ENCODE peak calls at places on chromosomes 5 and 9, in six cellular contexts. K is A549, E is NB4, H is H1, M is HepG2, C is K562. I is an unnamed sample.

GRCh38 chr5:102540251-102540812 is 41.5 kb upstream of the SLCO6A1 start:
- DNase-seq in K (no peak), M (no peak), H (no peak), E (no peak), C (no peak), I (no peak)

GRCh38 chr9:87546704-87547103 is 49.0 kb downstream of the DAPK1 start:
- DNase-seq in M (peak), H (no peak), K (no peak), C (no peak), E (no peak), I (peak)

GRCh38 chr9:124652203-124652992 is 118.7 kb downstream of the NR6A1 start:
- DNase-seq in C (no peak), E (no peak), H (no peak), M (no peak), K (peak), I (no peak)

GRCh38 chr9:85212209-85212608 is 529.5 kb downstream of the AGTPBP1 start:
- DNase-seq in C (no peak), M (no peak), K (no peak), H (no peak), E (no peak), I (peak)

GRCh38 chr5:134509308-134510040 is 16.0 kb upstream of the JADE2 start:
- DNase-seq in H (no peak), E (peak), K (no peak), M (peak), C (no peak), I (no peak)

GRCh38 chr5:151016700-151017099 is 3.7 kb upstream of the GPX3 start:
- DNase-seq in M (peak), K (no peak), H (no peak), E (peak), C (no peak), I (no peak)

GRCh38 chr9:71984388-71985069 is 73.1 kb downstream of the C9orf85 start:
- DNase-seq in E (no peak), K (no peak), H (no peak), M (no peak), C (no peak), I (no peak)

GRCh38 chr5:59786271-59786805 is 107.2 kb downstream of the PDE4D start:
- DNase-seq in M (no peak), C (no peak), E (no peak), H (no peak), K (no peak), I (peak)

GRCh38 chr9:87959916-87960581 is 14.3 kb downstream of the CDK20 start:
- DNase-seq in M (no peak), H (no peak), C (no peak), E (no peak), K (no peak), I (no peak)

GRCh38 chr9:133763272-133764183 is 25.4 kb upstream of the SARDH start:
- DNase-seq in K (no peak), C (no peak), H (no peak), E (no peak), M (no peak), I (peak)

GRCh38 chr9:133759946-133760345 is 21.8 kb upstream of the SARDH start:
- DNase-seq in C (no peak), K (no peak), H (no peak), E (no peak), M (no peak), I (no peak)

GRCh38 chr9:133762488-133763271 is 24.5 kb upstream of the SARDH start:
- DNase-seq in M (no peak), C (no peak), E (no peak), K (no peak), H (no peak), I (no peak)

GRCh38 chr9:133760713-133761290 is 22.6 kb upstream of the SARDH start:
- DNase-seq in H (no peak), E (no peak), K (no peak), M (no peak), C (no peak), I (no peak)

DNA sequence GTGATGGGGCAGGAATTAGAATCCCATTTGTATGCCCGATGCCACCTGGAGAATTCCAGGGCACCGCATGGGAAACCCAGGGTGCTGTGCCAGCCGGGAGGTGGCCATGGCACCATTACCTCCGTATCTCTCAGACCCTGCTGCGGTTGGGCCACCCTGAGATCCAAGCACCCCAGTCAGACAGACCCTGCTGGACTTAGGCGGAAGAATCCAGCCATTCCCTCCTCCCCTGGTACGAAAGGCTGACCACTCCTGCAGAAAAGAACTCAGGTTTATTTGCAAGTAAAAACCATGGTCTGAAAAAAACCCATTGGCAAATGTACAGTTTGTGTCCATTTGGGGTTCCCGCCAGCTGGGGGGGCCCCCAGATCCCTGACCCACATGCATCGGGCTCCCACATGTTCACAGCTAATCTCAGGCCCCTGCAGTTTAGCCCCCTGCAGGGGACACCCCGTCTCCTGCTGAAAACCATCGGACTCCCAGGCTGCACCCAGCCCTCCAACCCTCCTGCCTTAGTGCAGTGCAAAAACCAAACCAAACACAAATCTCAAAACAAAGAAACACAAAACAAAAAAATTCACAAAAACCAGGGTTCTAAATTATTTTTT is 23.6 kb upstream of the SARDH start:
- DNase-seq in H (no peak), K (no peak), C (no peak), M (no peak), E (no peak), I (no peak)
- TF ChIP-seq MAX in H (no peak), K (no peak), C (no peak), M (no peak), E (no peak), I (no peak)

GRCh38 chr9:136901516-136902258 is 15.4 kb downstream of the TRAF2 start:
- DNase-seq in K (peak), E (no peak), C (no peak), H (no peak), M (peak), I (peak)

GRCh38 chr9:136903041-136903554 is 16.8 kb downstream of the TRAF2 start:
- DNase-seq in C (no peak), M (no peak), E (no peak), H (no peak), K (peak), I (no peak)

GRCh38 chr9:136900988-136901515 is 14.7 kb downstream of the TRAF2 start:
- DNase-seq in M (no peak), E (no peak), C (no peak), K (no peak), H (no peak), I (no peak)

GRCh38 chr9:136900556-136900955 is 14.2 kb downstream of the TRAF2 start:
- DNase-seq in M (no peak), E (no peak), K (no peak), C (no peak), H (no peak), I (no peak)

DNA sequence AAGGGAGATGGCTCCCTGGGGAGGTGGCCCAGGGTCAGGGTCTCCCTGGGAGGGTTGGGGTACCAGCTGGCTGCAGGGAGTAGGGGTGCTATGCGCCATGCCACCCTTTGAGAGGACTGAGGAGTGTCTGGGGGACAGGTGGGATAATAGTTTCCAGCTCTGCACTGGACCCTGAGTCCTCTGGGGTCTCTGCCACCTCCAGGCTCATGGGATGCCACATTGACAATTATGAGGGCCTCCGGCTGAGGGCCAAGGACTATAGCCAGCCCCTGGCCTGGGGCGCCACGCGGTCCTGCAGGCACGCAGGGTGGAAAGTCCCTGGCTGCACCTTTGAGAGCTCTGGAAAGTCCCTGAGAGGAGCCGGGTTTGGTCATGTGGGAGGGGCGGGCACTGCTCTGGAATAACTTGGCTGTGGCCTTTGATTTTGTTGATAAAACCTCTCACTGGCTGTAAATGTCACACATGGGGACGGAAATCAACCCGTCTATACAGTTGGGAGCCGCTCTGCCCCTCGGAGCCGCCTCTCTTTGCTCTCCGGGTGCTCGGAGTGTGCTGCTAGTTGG is 16.0 kb downstream of the TRAF2 start:
- DNase-seq in H (no peak), K (peak), M (no peak), C (no peak), E (no peak), I (peak)
- TF ChIP-seq POLR2A in H (no peak), K (peak), M (no peak), C (no peak), E (no peak), I (no peak)

GRCh38 chr9:15357050-15357653 is 50.1 kb upstream of the TTC39B start:
- DNase-seq in M (peak), E (peak), C (no peak), H (no peak), K (no peak), I (no peak)
- TF ChIP-seq MAX in M (no peak), E (peak), C (no peak), H (no peak), K (no peak), I (no peak)

GRCh38 chr9:36956908-36957307 is 77.2 kb downstream of the PAX5 start:
- DNase-seq in C (no peak), M (no peak), H (no peak), E (no peak), K (no peak), I (no peak)
- TF ChIP-seq POLR2A in C (no peak), M (no peak), H (no peak), E (no peak), K (no peak), I (no peak)

GRCh38 chr9:115651456-115651855 is 502.1 kb upstream of the PAPPA start:
- DNase-seq in H (no peak), M (no peak), C (no peak), K (no peak), E (no peak), I (no peak)
- TF ChIP-seq MAX in H (no peak), M (no peak), C (no peak), K (no peak), E (no peak), I (no peak)

DNA sequence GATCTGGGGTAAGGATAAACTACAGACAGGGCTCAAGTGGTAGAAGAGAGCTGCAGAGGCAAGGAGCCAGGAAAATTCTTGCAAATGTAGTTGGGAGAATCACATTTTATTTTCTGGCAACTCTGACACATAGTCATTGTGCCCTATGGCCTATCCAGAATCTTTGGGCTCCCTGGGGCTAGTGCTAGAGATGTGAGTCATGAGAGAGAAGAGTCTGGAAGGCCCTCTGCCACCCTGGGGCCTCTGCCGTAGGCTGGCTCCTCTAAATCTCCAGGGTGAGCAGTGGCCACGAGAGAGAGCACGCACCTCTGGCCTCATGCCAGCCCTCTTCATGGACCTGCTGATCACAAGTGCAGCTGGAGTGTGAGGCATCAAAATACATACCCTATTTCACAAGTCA is 74.3 kb upstream of the SSBP2 start:
- DNase-seq in E (peak), H (no peak), C (no peak), M (no peak), K (peak), I (no peak)
- TF ChIP-seq POLR2A in E (no peak), H (no peak), C (no peak), M (no peak), K (no peak), I (no peak)

GRCh38 chr5:95668216-95668615 is 14.6 kb downstream of the SPATA9 start:
- DNase-seq in E (no peak), K (no peak), H (no peak), C (no peak), M (no peak), I (peak)

GRCh38 chr5:95662946-95663345 is 16.4 kb downstream of the RFESD start:
- DNase-seq in C (no peak), H (no peak), E (no peak), K (no peak), M (no peak), I (no peak)

GRCh38 chr5:95667678-95668077 is 15.1 kb downstream of the SPATA9 start:
- DNase-seq in C (no peak), H (no peak), K (no peak), M (no peak), E (no peak), I (no peak)

GRCh38 chr5:95667219-95667618 is 15.6 kb downstream of the SPATA9 start:
- DNase-seq in E (no peak), C (no peak), M (no peak), K (no peak), H (no peak), I (no peak)

DNA sequence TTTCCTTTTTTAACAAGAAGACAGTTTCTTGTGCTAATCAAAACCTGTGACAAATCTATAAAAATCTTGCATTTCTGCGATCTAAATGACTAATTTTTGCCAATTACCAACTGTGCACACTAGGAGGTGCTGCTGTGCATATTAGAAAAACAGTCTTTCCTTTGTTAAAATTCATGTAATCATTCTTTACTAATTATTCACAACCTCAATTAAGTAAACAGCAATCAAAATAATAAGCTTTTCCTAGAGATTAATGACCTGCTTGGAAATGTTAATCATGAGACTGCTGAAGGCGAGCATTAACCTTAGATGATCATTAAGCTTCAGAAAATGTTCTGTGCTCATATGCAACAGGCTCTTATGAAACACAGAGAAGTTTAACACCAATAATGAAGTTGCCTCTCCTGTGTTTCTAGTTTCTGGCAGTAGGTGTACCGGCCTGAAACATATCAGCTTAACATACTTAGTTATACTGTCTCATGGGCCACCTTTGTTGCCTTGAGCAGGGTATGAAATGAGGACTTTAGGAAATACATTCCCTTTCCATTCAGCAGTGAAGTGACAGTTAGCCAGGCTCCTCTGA is 17.7 kb downstream of the RFESD start:
- DNase-seq in M (peak), E (peak), C (peak), H (no peak), K (no peak), I (peak)
- TF ChIP-seq MAX in M (no peak), E (no peak), C (no peak), H (no peak), K (no peak), I (no peak)